ENCODE peak calls at places on chromosomes 13 and 19, in four cellular contexts. One of them, this sample, is unnamed. For H3K36me3, the result is how much of the 10 kb centered on the place peaks cover.

GRCh38 chr13:33275916-33276315 is 9.6 kb downstream of the STARD13 start:
- ATAC-seq in HCT116: no peak
- ATAC-seq in GM12878: no peak
- ATAC-seq in upper lobe of left lung: peak
- ATAC-seq in this sample: no peak

GRCh38 chr13:73070451-73070850 is 11.6 kb downstream of the KLF5 start:
- ATAC-seq in HCT116: no peak
- ATAC-seq in GM12878: no peak
- ATAC-seq in upper lobe of left lung: no peak
- ATAC-seq in this sample: no peak

GRCh38 chr19:36775768-36776167 is 3.2 kb upstream of the ZNF850 start:
- ATAC-seq in HCT116: no peak
- ATAC-seq in GM12878: no peak
- ATAC-seq in upper lobe of left lung: no peak
- ATAC-seq in this sample: no peak

GRCh38 chr13:75995966-75996365 is 359.8 kb downstream of the LMO7 start:
- ATAC-seq in HCT116: no peak
- ATAC-seq in GM12878: no peak
- ATAC-seq in upper lobe of left lung: no peak
- ATAC-seq in this sample: no peak

GRCh38 chr19:55603581-55604292 is 1.7 kb upstream of the ZNF865 start:
- ATAC-seq in HCT116: no peak
- ATAC-seq in GM12878: no peak
- ATAC-seq in upper lobe of left lung: no peak
- ATAC-seq in this sample: no peak

GRCh38 chr19:6610934-6611370 is 20.0 kb upstream of the CD70 start:
- ATAC-seq in HCT116: no peak
- ATAC-seq in GM12878: no peak
- ATAC-seq in upper lobe of left lung: peak
- ATAC-seq in this sample: peak

GRCh38 chr13:31846984-31847752 is 107.8 kb downstream of the RXFP2 start:
- ATAC-seq in HCT116: peak
- ATAC-seq in GM12878: peak
- ATAC-seq in upper lobe of left lung: peak
- ATAC-seq in this sample: peak

GRCh38 chr19:4557186-4557970 is 2.1 kb downstream of the SEMA6B start:
- ATAC-seq in HCT116: peak
- ATAC-seq in GM12878: peak
- ATAC-seq in upper lobe of left lung: no peak
- ATAC-seq in this sample: no peak

GRCh38 chr13:74596691-74597090 is 462.5 kb upstream of the KLF12 start:
- ATAC-seq in HCT116: no peak
- ATAC-seq in GM12878: no peak
- ATAC-seq in upper lobe of left lung: no peak
- ATAC-seq in this sample: no peak

GRCh38 chr13:67574320-67575233 is 344.4 kb upstream of the PCDH9 start:
- ATAC-seq in HCT116: no peak
- ATAC-seq in GM12878: no peak
- ATAC-seq in upper lobe of left lung: no peak
- ATAC-seq in this sample: no peak

GRCh38 chr13:27578121-27579030 is 42.0 kb downstream of the LNX2 start:
- ATAC-seq in HCT116: no peak
- ATAC-seq in GM12878: no peak
- ATAC-seq in upper lobe of left lung: no peak
- ATAC-seq in this sample: no peak

GRCh38 chr19:34468400-34468799 is 13.2 kb upstream of the WTIP start:
- ATAC-seq in HCT116: no peak
- ATAC-seq in GM12878: no peak
- ATAC-seq in upper lobe of left lung: no peak
- ATAC-seq in this sample: no peak

DNA sequence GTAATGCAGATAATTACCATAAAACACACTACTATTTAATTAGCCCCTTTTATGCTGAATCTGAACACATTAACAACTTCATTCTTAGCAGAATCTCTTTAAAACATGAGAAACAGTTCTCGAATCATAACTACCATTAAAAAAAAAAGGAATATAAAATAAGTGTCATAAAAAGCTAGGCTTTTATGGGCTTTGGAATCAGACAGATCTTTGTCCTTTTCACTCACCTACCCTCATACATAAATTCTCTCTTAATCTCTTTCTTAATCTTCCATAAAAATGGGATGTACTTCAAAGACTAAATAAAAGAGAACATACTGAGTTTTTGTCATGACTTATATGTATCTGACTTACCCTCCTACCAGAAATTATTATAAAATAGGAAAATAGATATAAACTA is 961.4 kb upstream of the MIR17HG start:
- ATAC-seq in HCT116: no peak
- ATAC-seq in GM12878: no peak
- ATAC-seq in upper lobe of left lung: no peak
- ATAC-seq in this sample: no peak
- H3K36me3 ChIP-seq in HCT116: under half
- H3K36me3 ChIP-seq in GM12878: under half
- H3K36me3 ChIP-seq in upper lobe of left lung: under half
- H3K36me3 ChIP-seq in this sample: under half

DNA sequence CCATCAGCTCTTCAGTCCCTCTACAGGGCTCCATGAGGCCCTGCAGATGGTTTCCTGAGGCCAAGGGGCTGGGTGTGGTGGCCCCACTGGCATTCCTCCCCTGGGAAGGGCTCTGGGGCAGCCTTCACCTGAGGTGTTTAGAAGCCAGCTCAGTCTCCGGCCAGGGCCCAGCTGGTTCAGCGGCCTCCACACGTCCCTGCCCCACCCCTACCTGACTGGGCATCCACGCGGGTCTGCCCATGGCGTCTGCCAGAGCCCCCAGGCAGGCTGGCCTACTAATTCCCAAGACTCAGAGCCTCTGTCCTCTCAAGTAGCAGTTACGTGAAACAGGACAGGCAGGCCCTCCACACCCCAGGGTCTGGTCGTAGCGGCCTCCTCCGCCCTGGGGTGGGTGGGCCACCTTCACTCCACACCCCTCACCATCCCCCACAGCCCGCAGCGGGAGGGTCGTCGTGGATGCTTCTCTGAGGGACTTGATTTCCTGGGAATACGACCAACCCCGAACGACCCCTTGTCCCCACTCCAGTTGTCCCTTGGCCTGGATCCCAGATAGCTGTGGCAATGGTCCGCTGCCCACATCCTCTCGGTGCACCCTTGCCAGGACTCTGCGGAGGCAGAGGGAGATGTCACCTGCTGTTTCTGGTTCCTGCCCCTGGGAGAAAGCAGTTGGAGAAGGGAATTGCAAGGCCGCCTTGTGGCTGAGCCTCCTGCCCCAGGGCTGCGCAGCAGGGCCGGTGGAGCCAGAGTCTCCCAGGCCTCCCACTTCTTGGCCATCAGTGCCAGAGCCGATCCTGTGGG is 24.3 kb downstream of the CAPN12 start:
- ATAC-seq in HCT116: peak
- ATAC-seq in GM12878: no peak
- ATAC-seq in upper lobe of left lung: peak
- ATAC-seq in this sample: no peak
- TF ChIP-seq POLR2AphosphoS5 in HCT116: no peak
- TF ChIP-seq POLR2AphosphoS5 in GM12878: no peak
- TF ChIP-seq POLR2AphosphoS5 in upper lobe of left lung: no peak
- TF ChIP-seq POLR2AphosphoS5 in this sample: no peak

GRCh38 chr19:16381756-16382401 is 57.3 kb downstream of the KLF2 start:
- ATAC-seq in HCT116: no peak
- ATAC-seq in GM12878: no peak
- ATAC-seq in upper lobe of left lung: peak
- ATAC-seq in this sample: peak
- H3K4me3 ChIP-seq in HCT116: no peak
- H3K4me3 ChIP-seq in GM12878: no peak
- H3K4me3 ChIP-seq in upper lobe of left lung: no peak
- H3K4me3 ChIP-seq in this sample: no peak

GRCh38 chr19:49651029-49651825 is 9.2 kb downstream of the SCAF1 start:
- ATAC-seq in HCT116: no peak
- ATAC-seq in GM12878: no peak
- ATAC-seq in upper lobe of left lung: no peak
- ATAC-seq in this sample: no peak

GRCh38 chr19:49651871-49652722 is 10.1 kb downstream of the SCAF1 start:
- ATAC-seq in HCT116: no peak
- ATAC-seq in GM12878: no peak
- ATAC-seq in upper lobe of left lung: no peak
- ATAC-seq in this sample: no peak

GRCh38 chr19:49654581-49654980 is 11.1 kb downstream of the IRF3 start:
- ATAC-seq in HCT116: no peak
- ATAC-seq in GM12878: no peak
- ATAC-seq in upper lobe of left lung: no peak
- ATAC-seq in this sample: no peak

GRCh38 chr19:49653466-49653806 is 11.4 kb downstream of the SCAF1 start:
- ATAC-seq in HCT116: no peak
- ATAC-seq in GM12878: no peak
- ATAC-seq in upper lobe of left lung: no peak
- ATAC-seq in this sample: no peak

DNA sequence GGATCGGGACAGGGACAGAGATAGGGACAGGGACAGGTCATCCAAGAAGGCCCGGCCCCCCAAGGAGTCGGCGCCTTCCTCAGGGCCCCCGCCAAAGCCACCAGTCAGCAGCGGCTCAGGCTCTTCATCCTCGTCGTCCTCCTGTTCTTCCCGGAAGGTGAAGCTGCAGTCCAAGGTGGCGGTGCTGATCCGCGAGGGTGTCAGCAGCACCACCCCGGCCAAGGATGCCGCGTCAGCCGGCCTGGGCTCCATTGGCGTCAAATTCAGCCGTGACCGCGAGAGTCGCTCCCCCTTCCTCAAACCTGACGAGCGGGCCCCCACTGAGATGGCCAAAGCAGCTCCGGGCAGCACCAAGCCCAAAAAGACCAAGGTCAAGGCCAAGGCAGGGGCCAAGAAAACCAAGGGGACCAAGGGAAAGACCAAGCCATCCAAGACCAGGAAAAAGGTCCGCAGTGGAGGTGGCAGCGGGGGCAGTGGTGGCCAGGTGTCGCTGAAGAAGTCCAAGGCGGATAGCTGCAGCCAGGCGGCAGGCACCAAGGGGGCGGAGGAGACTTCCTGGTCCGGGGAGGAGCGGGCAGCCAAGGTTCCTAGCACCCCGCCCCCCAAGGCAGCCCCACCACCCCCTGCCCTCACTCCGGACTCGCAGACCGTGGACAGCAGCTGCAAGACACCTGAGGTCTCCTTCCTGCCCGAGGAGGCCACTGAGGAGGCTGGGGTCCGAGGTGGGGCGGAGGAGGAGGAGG is 10.9 kb downstream of the SCAF1 start:
- ATAC-seq in HCT116: no peak
- ATAC-seq in GM12878: no peak
- ATAC-seq in upper lobe of left lung: no peak
- ATAC-seq in this sample: no peak
- H3K36me3 ChIP-seq in HCT116: under half
- H3K36me3 ChIP-seq in GM12878: under half
- H3K36me3 ChIP-seq in upper lobe of left lung: half or more
- H3K36me3 ChIP-seq in this sample: half or more